ENCODE peak calls at places on chromosomes 12 and 14, in nine cellular contexts. R, U, F, Z, O, K, Y, Q and P are unnamed samples.

GRCh38 chr12:5586201-5586600 is 154.3 kb downstream of the NTF3 start:
- DNase-seq in R (no peak), O (no peak), Z (no peak), F (no peak), Y (no peak), Q (no peak), K (no peak), U (no peak), P (no peak)

GRCh38 chr12:132084681-132085635 is 59.2 kb downstream of the DDX51 start:
- DNase-seq in Q (peak; percentile 89), R (no peak), F (peak; percentile 71), Y (peak; percentile 86), Z (peak; percentile 54), K (peak; percentile 63), O (peak; percentile 76), U (peak; percentile 61), P (peak; percentile 85)

GRCh38 chr14:81679226-81679625 is 145.6 kb upstream of the SEL1L start:
- DNase-seq in O (no peak), Y (no peak), R (no peak), K (no peak), U (no peak), F (no peak), Z (no peak), Q (no peak), P (no peak)

GRCh38 chr12:60689137-60689536 is 1093.3 kb downstream of the SLC16A7 start:
- DNase-seq in U (no peak), K (no peak), O (no peak), Z (no peak), Y (no peak), F (no peak), R (no peak), Q (no peak), P (no peak)

GRCh38 chr12:53994691-53995310 is 5.2 kb upstream of the HOXC9 start:
- DNase-seq in K (no peak), O (no peak), U (no peak), Z (no peak), Y (no peak), F (no peak), Q (no peak), R (no peak), P (no peak)

GRCh38 chr12:76583301-76583700 is 23.7 kb upstream of the OSBPL8 start:
- DNase-seq in R (no peak), F (no peak), Z (no peak), Y (no peak), K (no peak), U (no peak), O (no peak), Q (no peak), P (no peak)

GRCh38 chr12:124451016-124451415 is 116.4 kb downstream of the NCOR2 start:
- DNase-seq in Q (no peak), R (no peak), Y (no peak), K (no peak), U (no peak), Z (no peak), O (no peak), F (no peak), P (no peak)

GRCh38 chr12:131710464-131711457 is at the start of gene SFSWAP:
- DNase-seq in O (peak; percentile 68), Q (peak; percentile 91), Z (peak; percentile 51), U (peak; percentile 62), Y (peak; percentile 78), K (peak; percentile 73), R (peak; percentile 30), F (peak; percentile 79), P (peak; percentile 88)

GRCh38 chr14:66311058-66311457 is 175.1 kb upstream of the CCDC196 start:
- DNase-seq in Z (no peak), R (no peak), Q (no peak), Y (no peak), F (no peak), K (no peak), U (no peak), O (no peak), P (no peak)

GRCh38 chr14:54651649-54652048 is 84.7 kb downstream of the SAMD4A start:
- DNase-seq in K (no peak), F (no peak), R (no peak), Q (no peak), Z (no peak), O (no peak), U (no peak), Y (no peak), P (no peak)

GRCh38 chr12:117053597-117054201 is 45.5 kb downstream of the TESC start:
- DNase-seq in Y (no peak), U (no peak), F (no peak), Z (no peak), R (no peak), O (no peak), K (no peak), Q (no peak), P (no peak)

GRCh38 chr14:90781344-90781761 is 34.9 kb downstream of the TTC7B start:
- DNase-seq in F (no peak), Z (no peak), R (peak; percentile 13), U (no peak), O (no peak), Y (no peak), K (no peak), Q (peak; percentile 36), P (no peak)

GRCh38 chr12:124998705-124999104 is 5.3 kb downstream of the BRI3BP start:
- DNase-seq in Z (no peak), R (no peak), O (no peak), Y (no peak), Q (no peak), K (no peak), U (no peak), F (no peak), P (no peak)

GRCh38 chr12:19946549-19946948 is 421.8 kb upstream of the PDE3A start:
- DNase-seq in O (no peak), Y (no peak), Q (no peak), R (peak; percentile 81), U (no peak), Z (no peak), F (no peak), K (no peak), P (no peak)

GRCh38 chr12:89762498-89763170 is 54.0 kb upstream of the ATP2B1 start:
- DNase-seq in R (no peak), Y (no peak), Q (no peak), F (no peak), U (no peak), O (no peak), Z (no peak), K (no peak), P (no peak)

GRCh38 chr12:99250091-99250490 is 397.5 kb upstream of the GARIN6 start:
- DNase-seq in Q (no peak), Z (no peak), F (no peak), Y (no peak), K (no peak), O (no peak), U (no peak), R (no peak), P (no peak)

GRCh38 chr12:52984136-52984535 is 22.1 kb upstream of the EIF4B start:
- DNase-seq in K (no peak), Y (no peak), U (no peak), Z (no peak), F (no peak), R (no peak), O (no peak), Q (no peak), P (no peak)

GRCh38 chr12:46442239-46442638 is 69.7 kb upstream of the SLC38A2 start:
- DNase-seq in Q (no peak), Z (no peak), F (no peak), K (no peak), U (no peak), R (no peak), O (no peak), Y (no peak), P (no peak)

GRCh38 chr14:61288228-61288627 is 7.1 kb upstream of the TMEM30B start:
- DNase-seq in F (no peak), Z (no peak), Y (no peak), O (no peak), R (no peak), K (no peak), Q (no peak), U (no peak), P (no peak)

GRCh38 chr12:34400986-34401658 is 378.8 kb downstream of the ALG10 start:
- DNase-seq in O (peak; percentile 10), Z (peak; percentile 9), F (no peak), Q (peak; percentile 57), R (no peak), K (peak; percentile 9), Y (peak; percentile 11), U (no peak), P (peak; percentile 34)

GRCh38 chr14:72792051-72792788 is 101.7 kb downstream of the DPF3 start:
- DNase-seq in U (no peak), Q (no peak), F (peak; percentile 12), R (no peak), K (no peak), Z (peak; percentile 62), Y (no peak), O (peak; percentile 90), P (no peak)

GRCh38 chr14:55514819-55515470 is 65.1 kb upstream of the KTN1 start:
- DNase-seq in K (no peak), F (no peak), Y (no peak), Q (no peak), U (no peak), Z (peak; percentile 31), R (peak; percentile 33), O (no peak), P (no peak)

GRCh38 chr12:124211753-124212152 is 83.1 kb upstream of the RFLNA start:
- DNase-seq in U (no peak), Y (no peak), F (no peak), K (no peak), O (no peak), Q (no peak), Z (no peak), R (no peak), P (no peak)

GRCh38 chr14:104115131-104115600 is 23.2 kb upstream of the KIF26A start:
- DNase-seq in F (no peak), Y (peak; percentile 17), R (no peak), O (no peak), Q (peak; percentile 44), Z (no peak), U (no peak), K (peak; percentile 21), P (no peak)
- H3K27me3 ChIP-seq in F (peaks cover 19% of the 10 kb centered on the region), Y (no peaks in the 10 kb centered on the region), R (peaks cover 10% of the 10 kb centered on the region), O (peaks cover 36% of the 10 kb centered on the region), Q (peaks cover 42% of the 10 kb centered on the region), Z (no peaks in the 10 kb centered on the region), U (peaks cover 8% of the 10 kb centered on the region), K (peaks cover 82% of the 10 kb centered on the region), P (peaks cover 49% of the 10 kb centered on the region)

GRCh38 chr14:36518031-36518585 is 1.9 kb downstream of the NKX2-1 start:
- DNase-seq in R (no peak), O (no peak), F (no peak), K (no peak), Z (no peak), U (no peak), Q (no peak), Y (no peak), P (no peak)
- H3K27me3 ChIP-seq in R (peaks cover 87% of the 10 kb centered on the region), O (peaks cover 94% of the 10 kb centered on the region), F (peaks cover 77% of the 10 kb centered on the region), K (peaks cover 100% of the 10 kb centered on the region), Z (peaks cover 2% of the 10 kb centered on the region), U (peaks cover 4% of the 10 kb centered on the region), Q (peaks cover 94% of the 10 kb centered on the region), Y (peaks cover 77% of the 10 kb centered on the region), P (peaks cover 97% of the 10 kb centered on the region)

GRCh38 chr14:99282261-99283050 is 10.5 kb upstream of the BCL11B start:
- DNase-seq in O (no peak), Y (no peak), Q (no peak), R (no peak), Z (no peak), F (no peak), K (no peak), U (no peak), P (no peak)
- H3K27me3 ChIP-seq in O (no peaks in the 10 kb centered on the region), Y (no peaks in the 10 kb centered on the region), Q (peaks cover 18% of the 10 kb centered on the region), R (peaks cover 7% of the 10 kb centered on the region), Z (no peaks in the 10 kb centered on the region), F (no peaks in the 10 kb centered on the region), K (peaks cover 88% of the 10 kb centered on the region), U (no peaks in the 10 kb centered on the region), P (peaks cover 13% of the 10 kb centered on the region)

GRCh38 chr12:114408881-114409795 is 3.2 kb upstream of the TBX5 start:
- DNase-seq in Y (peak; percentile 31), U (no peak), F (peak; percentile 47), O (no peak), Q (no peak), R (no peak), K (no peak), Z (no peak), P (no peak)
- H3K27me3 ChIP-seq in Y (peaks cover 46% of the 10 kb centered on the region), U (peaks cover 27% of the 10 kb centered on the region), F (peaks cover 73% of the 10 kb centered on the region), O (peaks cover 93% of the 10 kb centered on the region), Q (peaks cover 91% of the 10 kb centered on the region), R (no peaks in the 10 kb centered on the region), K (peaks cover 100% of the 10 kb centered on the region), Z (no peaks in the 10 kb centered on the region), P (peaks cover 99% of the 10 kb centered on the region)